ENCODE peak calls at places on chromosomes 4 and X, in five cellular contexts. One of them, this sample, is unnamed.

GRCh38 chrX:69107231-69107739 is 58.0 kb downstream of the PJA1 start:
- DNase-seq in lung microvascular endothelial cell: no peak
- DNase-seq in NCI-H69: peak; percentile 40
- DNase-seq in fibroblast of pulmonary artery: no peak
- DNase-seq in activated T-helper 1 cell treated with anti-CD3 and anti-CD28 coated beads, Interleukin-2, amount 50 U/mL, for 16 hours: no peak
- DNase-seq in this sample: no peak

GRCh38 chrX:148517191-148517590 is 16.8 kb downstream of the AFF2 start:
- DNase-seq in lung microvascular endothelial cell: no peak
- DNase-seq in NCI-H69: no peak
- DNase-seq in fibroblast of pulmonary artery: no peak
- DNase-seq in activated T-helper 1 cell treated with anti-CD3 and anti-CD28 coated beads, Interleukin-2, amount 50 U/mL, for 16 hours: no peak
- DNase-seq in this sample: peak; percentile 2

GRCh38 chr4:128565565-128566186 is 243.8 kb upstream of the JADE1 start:
- DNase-seq in lung microvascular endothelial cell: peak; percentile 66
- DNase-seq in NCI-H69: peak; percentile 52
- DNase-seq in fibroblast of pulmonary artery: peak; percentile 71
- DNase-seq in activated T-helper 1 cell treated with anti-CD3 and anti-CD28 coated beads, Interleukin-2, amount 50 U/mL, for 16 hours: no peak
- DNase-seq in this sample: peak; percentile 50

GRCh38 chr4:98653890-98654867 is 4.2 kb downstream of the TSPAN5 start:
- DNase-seq in lung microvascular endothelial cell: peak; percentile 49
- DNase-seq in NCI-H69: no peak
- DNase-seq in fibroblast of pulmonary artery: peak; percentile 85
- DNase-seq in activated T-helper 1 cell treated with anti-CD3 and anti-CD28 coated beads, Interleukin-2, amount 50 U/mL, for 16 hours: no peak
- DNase-seq in this sample: no peak

GRCh38 chrX:118973389-118974087 is 880 bp upstream of the LONRF3 start:
- DNase-seq in lung microvascular endothelial cell: no peak
- DNase-seq in NCI-H69: peak; percentile 36
- DNase-seq in fibroblast of pulmonary artery: no peak
- DNase-seq in activated T-helper 1 cell treated with anti-CD3 and anti-CD28 coated beads, Interleukin-2, amount 50 U/mL, for 16 hours: no peak
- DNase-seq in this sample: peak; percentile 44

GRCh38 chr4:140533951-140534480 is 10.0 kb downstream of the ELMOD2 start:
- DNase-seq in lung microvascular endothelial cell: no peak
- DNase-seq in NCI-H69: no peak
- DNase-seq in fibroblast of pulmonary artery: peak; percentile 68
- DNase-seq in activated T-helper 1 cell treated with anti-CD3 and anti-CD28 coated beads, Interleukin-2, amount 50 U/mL, for 16 hours: no peak
- DNase-seq in this sample: no peak

GRCh38 chr4:167890226-167890625 is 202.1 kb upstream of the ANXA10 start:
- DNase-seq in lung microvascular endothelial cell: no peak
- DNase-seq in NCI-H69: no peak
- DNase-seq in fibroblast of pulmonary artery: no peak
- DNase-seq in activated T-helper 1 cell treated with anti-CD3 and anti-CD28 coated beads, Interleukin-2, amount 50 U/mL, for 16 hours: no peak
- DNase-seq in this sample: no peak

GRCh38 chr4:42927946-42928345 is 35.4 kb downstream of the GRXCR1 start:
- DNase-seq in lung microvascular endothelial cell: no peak
- DNase-seq in NCI-H69: no peak
- DNase-seq in fibroblast of pulmonary artery: no peak
- DNase-seq in activated T-helper 1 cell treated with anti-CD3 and anti-CD28 coated beads, Interleukin-2, amount 50 U/mL, for 16 hours: no peak
- DNase-seq in this sample: peak; percentile 11

GRCh38 chr4:183540498-183540953 is 35.7 kb downstream of the ING2 start:
- DNase-seq in lung microvascular endothelial cell: no peak
- DNase-seq in NCI-H69: no peak
- DNase-seq in fibroblast of pulmonary artery: no peak
- DNase-seq in activated T-helper 1 cell treated with anti-CD3 and anti-CD28 coated beads, Interleukin-2, amount 50 U/mL, for 16 hours: no peak
- DNase-seq in this sample: no peak

GRCh38 chr4:121900132-121900983 is 30.1 kb upstream of the BBS7 start:
- DNase-seq in lung microvascular endothelial cell: peak; percentile 64
- DNase-seq in NCI-H69: peak; percentile 50
- DNase-seq in fibroblast of pulmonary artery: peak; percentile 73
- DNase-seq in activated T-helper 1 cell treated with anti-CD3 and anti-CD28 coated beads, Interleukin-2, amount 50 U/mL, for 16 hours: no peak
- DNase-seq in this sample: peak; percentile 71

GRCh38 chr4:140789752-140790151 is 33.6 kb upstream of the TBC1D9 start:
- DNase-seq in lung microvascular endothelial cell: no peak
- DNase-seq in NCI-H69: no peak
- DNase-seq in fibroblast of pulmonary artery: peak; percentile 57
- DNase-seq in activated T-helper 1 cell treated with anti-CD3 and anti-CD28 coated beads, Interleukin-2, amount 50 U/mL, for 16 hours: no peak
- DNase-seq in this sample: no peak

GRCh38 chr4:113958766-113959540 is 20.5 kb downstream of the ARSJ start:
- DNase-seq in lung microvascular endothelial cell: peak; percentile 88
- DNase-seq in NCI-H69: peak; percentile 88
- DNase-seq in fibroblast of pulmonary artery: peak; percentile 91
- DNase-seq in activated T-helper 1 cell treated with anti-CD3 and anti-CD28 coated beads, Interleukin-2, amount 50 U/mL, for 16 hours: no peak
- DNase-seq in this sample: peak; percentile 94

GRCh38 chr4:17491196-17491595 is 20.7 kb downstream of the QDPR start:
- DNase-seq in lung microvascular endothelial cell: no peak
- DNase-seq in NCI-H69: no peak
- DNase-seq in fibroblast of pulmonary artery: no peak
- DNase-seq in activated T-helper 1 cell treated with anti-CD3 and anti-CD28 coated beads, Interleukin-2, amount 50 U/mL, for 16 hours: no peak
- DNase-seq in this sample: no peak

GRCh38 chr4:151045907-151046306 is 30.8 kb upstream of the LRBA start:
- DNase-seq in lung microvascular endothelial cell: peak; percentile 24
- DNase-seq in NCI-H69: peak; percentile 73
- DNase-seq in fibroblast of pulmonary artery: no peak
- DNase-seq in activated T-helper 1 cell treated with anti-CD3 and anti-CD28 coated beads, Interleukin-2, amount 50 U/mL, for 16 hours: no peak
- DNase-seq in this sample: peak; percentile 73

This sample was measured in DMS53.